ENCODE peak calls at places on chromosomes 12 and 14, in ten cellular contexts. J, W, H, P, Y, V, S, B, F and C are unnamed samples.

GRCh38 chr14:26255213-26255612 is 342.6 kb downstream of the NOVA1 start:
- DNase-seq in J (no peak), F (peak; percentile 52), P (peak; percentile 0), H (peak; percentile 61), B (no peak), Y (no peak), S (no peak), W (peak; percentile 8), V (no peak), C (no peak)

GRCh38 chr14:52694761-52695480 is 437 bp downstream of the ERO1A start:
- DNase-seq in B (peak; percentile 42), F (peak; percentile 71), P (peak; percentile 54), H (peak; percentile 44), S (peak; percentile 43), J (no peak), V (peak; percentile 82), Y (no peak), W (peak; percentile 53), C (peak; percentile 23)

GRCh38 chr12:115163710-115164109 is 479.7 kb upstream of the TBX3 start:
- DNase-seq in V (no peak), F (no peak), B (no peak), Y (no peak), S (no peak), W (no peak), H (no peak), P (no peak), J (no peak), C (no peak)

GRCh38 chr12:1279050-1279449 is 288.0 kb downstream of the ERC1 start:
- DNase-seq in S (no peak), P (no peak), V (no peak), Y (no peak), W (no peak), B (peak; percentile 3), H (peak; percentile 27), J (no peak), F (no peak), C (no peak)

GRCh38 chr12:75603475-75603874 is 92.1 kb upstream of the KRR1 start:
- DNase-seq in H (no peak), Y (no peak), P (peak; percentile 19), W (no peak), J (peak; percentile 23), F (no peak), S (no peak), B (peak; percentile 19), V (no peak), C (no peak)

GRCh38 chr12:112466011-112466422 is 47.3 kb downstream of the PTPN11 start:
- DNase-seq in F (no peak), Y (no peak), H (no peak), S (no peak), P (no peak), B (no peak), W (peak; percentile 23), J (no peak), V (no peak), C (no peak)

GRCh38 chr12:4830568-4830967 is 79.1 kb upstream of the KCNA1 start:
- DNase-seq in F (no peak), V (no peak), Y (no peak), B (no peak), S (no peak), W (no peak), H (no peak), J (no peak), P (no peak), C (no peak)

GRCh38 chr14:73785336-73785833 is 66.2 kb upstream of the PTGR2 start:
- DNase-seq in B (peak; percentile 90), W (peak; percentile 5), Y (no peak), J (peak; percentile 88), H (peak; percentile 96), V (no peak), S (no peak), P (peak; percentile 92), F (peak; percentile 50), C (peak; percentile 56)

GRCh38 chr12:108768591-108769500 is 37.5 kb upstream of the CORO1C start:
- DNase-seq in F (peak; percentile 14), J (no peak), B (no peak), S (no peak), V (no peak), W (no peak), P (no peak), H (no peak), Y (no peak), C (no peak)